ENCODE peak calls at places on chromosomes 6 and 20, in four cellular contexts. Z, S, H and R are unnamed samples.
A peak's percentile ranks its signal among the peaks of the same experiment; 100 is the strongest.

GRCh38 chr6:159116343-159116742 is 52.9 kb upstream of the FNDC1 start:
- DNase-seq in H (peak; percentile 90), Z (peak; percentile 84), S (no peak), R (peak; percentile 71)

GRCh38 chr20:208937-209566 is 18.0 kb upstream of the DEFB129 start:
- DNase-seq in H (no peak), Z (no peak), S (no peak), R (no peak)

GRCh38 chr6:109257494-109257893 is 124.8 kb downstream of the CD164 start:
- DNase-seq in S (no peak), Z (no peak), H (no peak), R (no peak)

GRCh38 chr6:170035104-170035503 is 255.8 kb downstream of the DLL1 start:
- DNase-seq in Z (no peak), S (no peak), H (no peak), R (no peak)

GRCh38 chr20:23350855-23351838 is 556 bp downstream of the NXT1 start:
- DNase-seq in H (peak; percentile 92), Z (peak; percentile 83), S (peak; percentile 82), R (peak; percentile 79)

GRCh38 chr20:37931153-37931922 is 28.4 kb downstream of the VSTM2L start:
- DNase-seq in H (no peak), Z (no peak), S (no peak), R (no peak)

GRCh38 chr6:127216821-127217789 is 49.6 kb upstream of the RNF146 start:
- DNase-seq in H (no peak), Z (no peak), S (no peak), R (no peak)

GRCh38 chr6:291697-292505 is at the start of gene DUSP22:
- DNase-seq in H (peak; percentile 97), S (peak; percentile 96), Z (peak; percentile 87), R (peak; percentile 88)

GRCh38 chr20:50215101-50215500 is 24.5 kb downstream of the CEBPB start:
- DNase-seq in S (no peak), Z (no peak), H (no peak), R (peak; percentile 51)

GRCh38 chr6:89605861-89606260 is 32.7 kb downstream of the LYRM2 start:
- DNase-seq in S (no peak), Z (no peak), H (no peak), R (no peak)

GRCh38 chr6:35238843-35239289 is 20.7 kb upstream of the ZNF76 start:
- DNase-seq in S (peak; percentile 91), Z (no peak), H (peak; percentile 24), R (peak; percentile 91)

GRCh38 chr6:144898052-144898689 is 613.0 kb downstream of the UTRN start:
- DNase-seq in Z (no peak), H (no peak), S (no peak), R (no peak)

GRCh38 chr6:116217069-116217468 is 36.8 kb downstream of the TSPYL4 start:
- DNase-seq in S (no peak), H (no peak), Z (no peak), R (no peak)

GRCh38 chr6:142412241-142412640 is 110.4 kb downstream of the ADGRG6 start:
- DNase-seq in H (no peak), S (no peak), Z (no peak), R (no peak)

GRCh38 chr6:109279628-109280027 is 102.6 kb downstream of the CD164 start:
- DNase-seq in Z (no peak), H (no peak), S (no peak), R (no peak)

GRCh38 chr6:83411731-83412130 is 19.1 kb downstream of the ME1 start:
- DNase-seq in Z (no peak), H (no peak), S (no peak), R (no peak)

GRCh38 chr20:64185276-64185900 is 21.1 kb downstream of the MYT1 start:
- DNase-seq in S (no peak), H (no peak), Z (peak; percentile 23), R (no peak)

GRCh38 chr20:50163570-50164317 is 10.2 kb upstream of the PEDS1 start:
- DNase-seq in Z (no peak), S (no peak), H (no peak), R (no peak)

GRCh38 chr6:145110109-145110508 is 625.2 kb downstream of the EPM2A start:
- DNase-seq in Z (no peak), S (no peak), H (no peak), R (no peak)

GRCh38 chr20:60961551-60961950 is 290.5 kb upstream of the CDH4 start:
- DNase-seq in H (no peak), Z (no peak), S (no peak), R (no peak)

GRCh38 chr20:43944653-43945235 is 30.1 kb downstream of the TOX2 start:
- DNase-seq in S (peak; percentile 19), H (no peak), Z (no peak), R (no peak)

GRCh38 chr6:2861822-2862164 is 20.1 kb upstream of the SERPINB1 start:
- DNase-seq in Z (no peak), S (no peak), H (no peak), R (no peak)

GRCh38 chr6:109739671-109740070 is 48.6 kb downstream of the FIG4 start:
- DNase-seq in H (no peak), Z (no peak), S (no peak), R (no peak)

GRCh38 chr6:139996253-139996834 is 621.9 kb upstream of the CITED2 start:
- DNase-seq in S (no peak), Z (no peak), H (no peak), R (no peak)

GRCh38 chr6:150241751-150242150 is 98.9 kb downstream of the PPP1R14C start:
- DNase-seq in H (no peak), Z (no peak), S (no peak), R (no peak)

DNA sequence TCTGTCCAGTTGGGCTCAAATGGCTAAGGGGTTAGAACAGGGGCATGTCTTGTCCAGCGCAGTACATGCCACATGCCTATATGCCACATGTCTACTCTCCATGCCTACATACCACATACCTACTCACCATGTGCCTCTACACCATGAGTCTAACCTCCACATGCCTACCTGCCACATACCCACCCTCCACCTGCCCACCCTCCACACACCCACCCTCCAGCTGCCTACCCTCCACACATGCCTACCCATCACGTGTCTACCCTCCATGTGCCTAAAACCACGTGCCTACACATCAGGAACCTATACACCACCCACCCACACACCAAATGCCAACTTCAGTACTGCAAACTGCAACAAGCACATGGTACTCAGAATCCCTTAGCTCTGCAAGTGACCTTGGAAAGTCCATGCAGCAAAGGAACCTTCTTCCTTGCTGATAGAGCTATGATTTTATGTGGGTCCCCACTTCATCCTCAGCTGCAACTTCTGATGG is 113.0 kb upstream of the CST7 start:
- DNase-seq in H (no peak), S (no peak), Z (no peak), R (no peak)
- H3K4me1 ChIP-seq in H (no peaks in the 10 kb centered on the region), S (no peaks in the 10 kb centered on the region), Z (no peaks in the 10 kb centered on the region), R (no peaks in the 10 kb centered on the region)

DNA sequence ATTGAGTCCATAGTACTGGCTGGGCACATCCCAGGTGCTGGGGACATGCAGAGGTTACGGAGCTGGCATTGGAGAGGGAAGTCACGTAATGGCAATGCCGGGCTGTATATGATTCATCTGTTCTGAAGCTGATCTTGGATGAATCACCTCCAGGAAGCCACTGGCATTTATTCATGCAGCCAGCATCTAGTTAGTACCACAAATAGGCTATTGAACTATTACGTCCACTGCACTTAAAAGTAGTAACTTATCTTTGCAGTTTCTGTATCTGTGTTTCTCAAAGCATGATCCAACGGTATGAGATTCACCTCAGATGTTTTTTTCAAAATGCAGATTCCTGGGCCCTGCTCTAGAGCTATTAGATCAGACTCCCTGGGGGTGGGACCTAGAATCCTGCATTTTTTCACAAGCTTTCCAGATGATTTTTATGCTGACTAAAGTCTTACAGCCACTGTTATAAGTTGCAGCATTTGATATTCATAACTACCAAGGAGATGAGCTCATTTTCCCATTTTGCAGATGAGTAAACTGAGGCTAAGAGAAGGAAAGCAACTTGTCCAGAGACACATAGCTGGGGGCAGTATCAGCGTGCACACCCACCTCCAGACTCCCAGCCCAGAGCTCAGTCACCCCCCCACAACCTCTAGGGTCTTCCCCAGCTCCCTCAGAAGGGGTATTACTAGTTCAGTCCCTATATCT is 44.0 kb upstream of the ID1 start:
- DNase-seq in S (no peak), Z (no peak), H (no peak), R (peak; percentile 50)
- H3K27ac ChIP-seq in S (peak overlapping the region; percentile 91), Z (peak overlapping the region; percentile 89), H (peak overlapping the region; percentile 85), R (peak overlapping the region; percentile 72)

GRCh38 chr20:62739581-62740285 is 31.1 kb downstream of the NTSR1 start:
- DNase-seq in H (peak; percentile 89), Z (peak; percentile 64), S (peak; percentile 72), R (no peak)
- H3K4me3 ChIP-seq in H (no peak overlapping the region), Z (peak overlapping the region; percentile 28), S (no peak overlapping the region), R (no peak overlapping the region)

DNA sequence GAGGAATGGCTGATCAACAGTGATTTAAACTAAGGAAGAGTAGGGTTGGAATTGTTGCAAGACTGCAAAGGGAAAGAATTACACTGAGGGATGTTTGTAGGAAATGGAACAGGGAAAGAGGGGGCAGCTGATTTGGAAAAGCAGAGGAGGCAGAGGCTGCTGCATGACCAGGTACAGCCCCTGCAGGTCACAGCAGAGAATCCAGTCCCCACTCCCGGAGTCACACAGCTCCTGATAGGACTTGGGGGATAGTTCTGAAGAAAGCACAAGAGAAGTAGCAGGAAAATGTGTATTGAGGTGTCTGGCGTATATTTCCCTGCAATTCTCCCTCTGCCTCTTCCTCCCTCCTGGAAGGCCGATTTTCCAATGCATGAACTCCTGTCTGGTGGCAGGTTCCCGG is 92.5 kb upstream of the PDE10A start:
- DNase-seq in H (no peak), S (no peak), Z (no peak), R (no peak)
- H3K4me1 ChIP-seq in H (no peaks in the 10 kb centered on the region), S (no peaks in the 10 kb centered on the region), Z (no peaks in the 10 kb centered on the region), R (no peaks in the 10 kb centered on the region)

GRCh38 chr6:47479874-47480273 is 2.3 kb downstream of the CD2AP start:
- DNase-seq in Z (no peak), S (no peak), H (no peak), R (no peak)
- H3K27ac ChIP-seq in Z (no peak overlapping the region), S (no peak overlapping the region), H (no peak overlapping the region), R (no peak overlapping the region)

GRCh38 chr6:29974901-29975560 is 32.7 kb downstream of the HLA-A start:
- DNase-seq in H (no peak), S (no peak), Z (no peak), R (no peak)

GRCh38 chr6:29976588-29977424 is 34.5 kb downstream of the HLA-A start:
- DNase-seq in Z (peak; percentile 75), S (peak; percentile 98), H (peak; percentile 89), R (peak; percentile 95)

GRCh38 chr6:29977425-29977727 is 35.0 kb downstream of the HLA-A start:
- DNase-seq in H (no peak), Z (no peak), S (no peak), R (no peak)

GRCh38 chr6:29975561-29975907 is 33.2 kb downstream of the HLA-A start:
- DNase-seq in H (no peak), Z (no peak), S (no peak), R (no peak)

GRCh38 chr6:29976253-29976587 is 33.9 kb downstream of the HLA-A start:
- DNase-seq in H (no peak), S (no peak), Z (no peak), R (no peak)
- H3K4me3 ChIP-seq in H (peak overlapping the region; percentile 40), S (peak overlapping the region; percentile 14), Z (peak overlapping the region; percentile 48), R (peak overlapping the region; percentile 53)